ENCODE peak calls at places on chromosome 1, in four cellular contexts. One of them, this sample, is unnamed.

GRCh38 chr1:178768423-178768822 is 43.4 kb downstream of the RALGPS2 start:
- DNase-seq in WTC11: no peak
- DNase-seq in HepG2: peak
- DNase-seq in K562: peak
- DNase-seq in this sample: no peak

GRCh38 chr1:244969355-244970235 is 105.3 kb upstream of the HNRNPU start:
- DNase-seq in WTC11: peak
- DNase-seq in HepG2: peak
- DNase-seq in K562: no peak
- DNase-seq in this sample: no peak

GRCh38 chr1:84379128-84379527 is 19.2 kb upstream of the DNASE2B start:
- DNase-seq in WTC11: no peak
- DNase-seq in HepG2: no peak
- DNase-seq in K562: no peak
- DNase-seq in this sample: no peak

GRCh38 chr1:114118351-114118990 is 35.2 kb downstream of the SYT6 start:
- DNase-seq in WTC11: peak
- DNase-seq in HepG2: no peak
- DNase-seq in K562: no peak
- DNase-seq in this sample: no peak

GRCh38 chr1:9009438-9010366 is 16.5 kb downstream of the SLC2A7 start:
- DNase-seq in WTC11: peak
- DNase-seq in HepG2: no peak
- DNase-seq in K562: peak
- DNase-seq in this sample: no peak

GRCh38 chr1:160007577-160008200 is 24.1 kb downstream of the PIGM start:
- DNase-seq in WTC11: no peak
- DNase-seq in HepG2: peak
- DNase-seq in K562: peak
- DNase-seq in this sample: no peak

GRCh38 chr1:27609210-27609555 is 5.2 kb upstream of the AHDC1 start:
- DNase-seq in WTC11: no peak
- DNase-seq in HepG2: no peak
- DNase-seq in K562: no peak
- DNase-seq in this sample: no peak

GRCh38 chr1:230868736-230869385 is 540 bp upstream of the C1orf198 start:
- DNase-seq in WTC11: peak
- DNase-seq in HepG2: peak
- DNase-seq in K562: no peak
- DNase-seq in this sample: no peak

GRCh38 chr1:111776861-111777260 is 21.2 kb downstream of the DDX20 start:
- DNase-seq in WTC11: no peak
- DNase-seq in HepG2: no peak
- DNase-seq in K562: no peak
- DNase-seq in this sample: no peak

GRCh38 chr1:58858344-58858673 is 74.5 kb upstream of the JUN start:
- DNase-seq in WTC11: no peak
- DNase-seq in HepG2: peak
- DNase-seq in K562: no peak
- DNase-seq in this sample: peak

GRCh38 chr1:12019858-12020509 is 686 bp downstream of the MIIP start:
- DNase-seq in WTC11: no peak
- DNase-seq in HepG2: no peak
- DNase-seq in K562: peak
- DNase-seq in this sample: no peak

GRCh38 chr1:192766876-192767275 is 42.0 kb upstream of the RGS2 start:
- DNase-seq in WTC11: peak
- DNase-seq in HepG2: no peak
- DNase-seq in K562: no peak
- DNase-seq in this sample: no peak

GRCh38 chr1:54254055-54254454 is 54.1 kb downstream of the MRPL37 start:
- DNase-seq in WTC11: no peak
- DNase-seq in HepG2: no peak
- DNase-seq in K562: no peak
- DNase-seq in this sample: no peak

GRCh38 chr1:8061673-8062386 is 35.7 kb upstream of the ERRFI1 start:
- DNase-seq in WTC11: no peak
- DNase-seq in HepG2: no peak
- DNase-seq in K562: no peak
- DNase-seq in this sample: no peak

GRCh38 chr1:156487862-156488261 is 12.7 kb downstream of the MEF2D start:
- DNase-seq in WTC11: no peak
- DNase-seq in HepG2: no peak
- DNase-seq in K562: no peak
- DNase-seq in this sample: no peak

DNA sequence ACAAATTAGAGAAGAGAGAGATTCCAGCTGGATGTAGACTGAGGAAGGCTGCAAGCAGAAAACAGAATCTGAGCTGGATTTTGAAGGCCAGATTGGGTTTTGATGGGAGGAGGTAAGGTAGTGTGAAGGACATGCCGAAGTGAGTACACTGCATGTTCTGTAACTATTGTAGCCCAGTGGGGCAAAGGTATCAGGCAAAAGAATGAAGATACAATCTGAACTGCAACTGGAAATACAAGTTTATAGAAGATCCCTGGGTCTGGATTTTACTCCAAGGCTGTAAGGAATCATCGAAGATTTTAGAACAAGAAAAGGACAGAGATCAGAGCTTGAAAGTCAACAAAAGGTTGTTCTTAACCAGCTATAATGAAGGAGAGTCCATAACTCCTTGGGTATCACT is 382.0 kb downstream of the KCNH1 start:
- DNase-seq in WTC11: no peak
- DNase-seq in HepG2: no peak
- DNase-seq in K562: no peak
- DNase-seq in this sample: no peak
- TF ChIP-seq CREM in WTC11: no peak
- TF ChIP-seq CREM in HepG2: no peak
- TF ChIP-seq CREM in K562: no peak
- TF ChIP-seq CREM in this sample: no peak

DNA sequence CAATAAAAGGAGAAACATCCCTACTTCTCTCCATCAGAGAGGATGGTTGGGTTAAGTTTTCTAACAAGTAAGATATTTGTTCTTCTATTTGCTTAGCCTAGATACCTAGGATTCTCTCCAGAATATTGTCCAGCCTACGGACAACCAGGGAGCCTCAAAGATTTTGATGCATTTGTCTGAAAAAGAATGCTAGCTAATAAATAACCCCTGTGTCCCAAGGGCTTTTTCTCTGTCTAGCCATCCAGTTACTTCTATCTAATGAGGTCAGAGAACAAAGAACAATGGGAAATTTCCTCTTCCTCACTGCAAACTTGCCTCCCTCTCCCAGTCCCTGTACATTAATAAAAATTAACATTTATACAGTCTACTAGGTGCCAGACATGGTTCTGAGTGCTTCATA is 810 bp downstream of the RGS5 start:
- DNase-seq in WTC11: no peak
- DNase-seq in HepG2: no peak
- DNase-seq in K562: no peak
- DNase-seq in this sample: no peak
- TF ChIP-seq CREM in WTC11: no peak
- TF ChIP-seq CREM in HepG2: no peak
- TF ChIP-seq CREM in K562: no peak
- TF ChIP-seq CREM in this sample: no peak

GRCh38 chr1:96886474-96886873 is 164.9 kb downstream of the PTBP2 start:
- DNase-seq in WTC11: no peak
- DNase-seq in HepG2: no peak
- DNase-seq in K562: no peak
- DNase-seq in this sample: no peak

GRCh38 chr1:96882096-96882495 is 160.5 kb downstream of the PTBP2 start:
- DNase-seq in WTC11: no peak
- DNase-seq in HepG2: no peak
- DNase-seq in K562: no peak
- DNase-seq in this sample: no peak

GRCh38 chr1:96878640-96879039 is 157.1 kb downstream of the PTBP2 start:
- DNase-seq in WTC11: no peak
- DNase-seq in HepG2: no peak
- DNase-seq in K562: no peak
- DNase-seq in this sample: no peak

DNA sequence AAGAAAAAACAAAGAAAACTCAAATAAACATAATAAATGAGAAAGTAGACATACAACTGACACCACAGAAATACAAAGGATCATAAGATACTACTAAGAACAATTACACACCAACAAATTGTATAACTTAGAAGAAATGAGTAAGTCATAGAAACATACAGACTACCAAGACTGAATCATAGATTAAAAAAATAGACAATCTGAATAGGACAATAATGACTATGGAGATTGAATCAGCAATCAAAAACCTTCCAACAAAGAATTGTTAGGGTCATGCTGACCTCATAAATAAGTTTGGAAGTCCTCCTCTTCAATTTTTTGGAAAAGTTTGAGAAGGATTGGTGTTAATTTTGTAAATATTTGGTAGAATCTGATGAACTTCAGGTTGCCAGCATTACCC is 159.0 kb downstream of the PTBP2 start:
- DNase-seq in WTC11: no peak
- DNase-seq in HepG2: no peak
- DNase-seq in K562: no peak
- DNase-seq in this sample: no peak
- TF ChIP-seq CREM in WTC11: no peak
- TF ChIP-seq CREM in HepG2: no peak
- TF ChIP-seq CREM in K562: no peak
- TF ChIP-seq CREM in this sample: no peak

GRCh38 chr1:218568962-218569530 is 223.9 kb downstream of the TGFB2 start:
- DNase-seq in WTC11: no peak
- DNase-seq in HepG2: no peak
- DNase-seq in K562: no peak
- DNase-seq in this sample: no peak
- TF ChIP-seq CREM in WTC11: no peak
- TF ChIP-seq CREM in HepG2: no peak
- TF ChIP-seq CREM in K562: no peak
- TF ChIP-seq CREM in this sample: no peak

GRCh38 chr1:20733361-20733975 is 965 bp upstream of the SH2D5 start:
- DNase-seq in WTC11: no peak
- DNase-seq in HepG2: no peak
- DNase-seq in K562: no peak
- DNase-seq in this sample: no peak

GRCh38 chr1:20731057-20731991 is 1.2 kb downstream of the SH2D5 start:
- DNase-seq in WTC11: no peak
- DNase-seq in HepG2: no peak
- DNase-seq in K562: no peak
- DNase-seq in this sample: no peak

GRCh38 chr1:20732588-20733360 is at the start of gene SH2D5:
- DNase-seq in WTC11: peak
- DNase-seq in HepG2: peak
- DNase-seq in K562: peak
- DNase-seq in this sample: peak

GRCh38 chr1:20730690-20731056 is 1.8 kb downstream of the SH2D5 start:
- DNase-seq in WTC11: no peak
- DNase-seq in HepG2: no peak
- DNase-seq in K562: no peak
- DNase-seq in this sample: no peak

DNA sequence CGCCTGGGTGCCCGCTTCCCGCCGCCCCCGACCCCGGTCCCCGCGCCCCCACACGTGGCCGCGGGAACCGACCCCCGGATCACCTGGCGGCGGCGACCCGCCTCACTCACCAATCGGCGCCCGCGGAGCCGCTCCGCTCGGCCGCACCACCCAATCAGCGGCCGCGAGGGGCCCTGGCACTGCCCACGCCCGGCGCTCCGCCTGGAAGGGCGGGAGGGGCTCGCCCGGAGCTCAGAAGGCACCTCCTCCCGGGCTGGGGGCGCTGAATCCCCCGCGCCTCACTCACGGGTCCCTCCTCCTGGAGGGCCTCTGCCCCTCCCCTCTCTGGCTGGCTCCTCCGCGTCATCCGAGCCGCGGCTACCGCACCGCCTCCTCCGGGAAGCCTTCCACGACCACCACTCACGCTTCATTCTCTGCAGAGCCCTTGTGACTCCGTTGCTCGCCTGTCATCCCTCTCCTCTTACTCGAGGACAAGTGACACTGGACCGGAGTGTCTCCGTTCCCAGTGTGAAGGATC is 374 bp downstream of the SH2D5 start:
- DNase-seq in WTC11: peak
- DNase-seq in HepG2: peak
- DNase-seq in K562: no peak
- DNase-seq in this sample: no peak
- TF ChIP-seq CREM in WTC11: no peak
- TF ChIP-seq CREM in HepG2: no peak
- TF ChIP-seq CREM in K562: peak
- TF ChIP-seq CREM in this sample: no peak

GRCh38 chr1:115810609-115811008 is 30.3 kb downstream of the NHLH2 start:
- DNase-seq in WTC11: no peak
- DNase-seq in HepG2: no peak
- DNase-seq in K562: no peak
- DNase-seq in this sample: no peak
- TF ChIP-seq CREM in WTC11: no peak
- TF ChIP-seq CREM in HepG2: no peak
- TF ChIP-seq CREM in K562: no peak
- TF ChIP-seq CREM in this sample: no peak

DNA sequence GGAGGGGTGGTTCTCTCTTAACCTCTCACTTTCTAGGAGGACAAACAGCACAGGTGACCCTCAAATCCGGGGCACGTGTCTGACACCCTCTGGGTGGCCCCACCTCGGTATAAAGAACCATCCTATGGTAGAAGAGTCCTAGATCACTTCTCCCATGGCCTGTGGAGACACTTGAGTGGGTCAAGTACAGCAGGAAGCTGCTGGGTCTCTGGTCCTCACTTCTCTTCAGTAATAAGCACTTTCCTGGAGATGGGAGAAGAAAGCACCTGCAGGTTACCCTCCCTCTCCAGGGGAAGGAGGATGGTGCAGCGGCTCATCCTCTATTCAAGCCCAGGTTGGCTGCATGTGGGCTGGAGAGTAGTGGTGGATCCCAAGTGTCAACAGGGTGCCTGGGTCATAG is 17.0 kb downstream of the S100A7 start:
- DNase-seq in WTC11: no peak
- DNase-seq in HepG2: no peak
- DNase-seq in K562: no peak
- DNase-seq in this sample: no peak
- TF ChIP-seq CREM in WTC11: no peak
- TF ChIP-seq CREM in HepG2: no peak
- TF ChIP-seq CREM in K562: no peak
- TF ChIP-seq CREM in this sample: no peak